ENCODE peak calls at places on chromosome 21, in seven cellular contexts. One of them, this sample, is unnamed. For H3K27me3, the result is how much of the 10 kb centered on the place peaks cover.

GRCh38 chr21:22842875-22843274 is 1844.7 kb downstream of the NCAM2 start:
- DNase-seq in colonic mucosa: no peak
- DNase-seq in left lung: no peak
- DNase-seq in adrenal gland: no peak
- DNase-seq in stomach: no peak
- DNase-seq in tibial artery: no peak
- DNase-seq in esophagus squamous epithelium: no peak
- DNase-seq in this sample: no peak

GRCh38 chr21:45975017-45975595 is 6.5 kb upstream of the COL6A1 start:
- DNase-seq in stomach: peak
- DNase-seq in adrenal gland: no peak
- DNase-seq in tibial artery: peak
- DNase-seq in colonic mucosa: no peak
- DNase-seq in esophagus squamous epithelium: no peak
- DNase-seq in left lung: peak
- DNase-seq in this sample: peak

GRCh38 chr21:15682977-15683376 is 46.8 kb upstream of the USP25 start:
- DNase-seq in esophagus squamous epithelium: no peak
- DNase-seq in adrenal gland: no peak
- DNase-seq in left lung: no peak
- DNase-seq in colonic mucosa: no peak
- DNase-seq in stomach: no peak
- DNase-seq in tibial artery: no peak
- DNase-seq in this sample: no peak

GRCh38 chr21:36250423-36251075 is 69.4 kb upstream of the MORC3 start:
- DNase-seq in stomach: no peak
- DNase-seq in left lung: no peak
- DNase-seq in tibial artery: no peak
- DNase-seq in colonic mucosa: no peak
- DNase-seq in esophagus squamous epithelium: no peak
- DNase-seq in adrenal gland: no peak
- DNase-seq in this sample: peak

GRCh38 chr21:31204801-31205200 is 139.3 kb downstream of the TIAM1 start:
- DNase-seq in esophagus squamous epithelium: no peak
- DNase-seq in adrenal gland: no peak
- DNase-seq in stomach: no peak
- DNase-seq in tibial artery: no peak
- DNase-seq in left lung: no peak
- DNase-seq in colonic mucosa: no peak
- DNase-seq in this sample: no peak

GRCh38 chr21:45973475-45974072 is 8.0 kb upstream of the COL6A1 start:
- DNase-seq in left lung: no peak
- DNase-seq in stomach: peak
- DNase-seq in tibial artery: peak
- DNase-seq in colonic mucosa: peak
- DNase-seq in esophagus squamous epithelium: no peak
- DNase-seq in adrenal gland: peak
- DNase-seq in this sample: peak

GRCh38 chr21:39681845-39682244 is 63.1 kb upstream of the IGSF5 start:
- DNase-seq in colonic mucosa: no peak
- DNase-seq in left lung: no peak
- DNase-seq in adrenal gland: no peak
- DNase-seq in stomach: no peak
- DNase-seq in tibial artery: no peak
- DNase-seq in esophagus squamous epithelium: no peak
- DNase-seq in this sample: no peak

GRCh38 chr21:37658994-37659458 is 257.2 kb downstream of the KCNJ6 start:
- DNase-seq in colonic mucosa: no peak
- DNase-seq in left lung: no peak
- DNase-seq in adrenal gland: peak
- DNase-seq in tibial artery: no peak
- DNase-seq in esophagus squamous epithelium: no peak
- DNase-seq in stomach: no peak
- DNase-seq in this sample: no peak

GRCh38 chr21:34598931-34599400 is 15.9 kb downstream of the RCAN1 start:
- DNase-seq in tibial artery: no peak
- DNase-seq in adrenal gland: no peak
- DNase-seq in stomach: no peak
- DNase-seq in colonic mucosa: no peak
- DNase-seq in left lung: no peak
- DNase-seq in esophagus squamous epithelium: no peak
- DNase-seq in this sample: no peak

GRCh38 chr21:35222541-35222941 is 173.4 kb upstream of the RUNX1 start:
- DNase-seq in left lung: no peak
- DNase-seq in colonic mucosa: no peak
- DNase-seq in stomach: no peak
- DNase-seq in esophagus squamous epithelium: no peak
- DNase-seq in tibial artery: no peak
- DNase-seq in adrenal gland: no peak
- DNase-seq in this sample: no peak

GRCh38 chr21:37915941-37916794 is at the start of gene KCNJ6:
- DNase-seq in tibial artery: no peak
- DNase-seq in colonic mucosa: no peak
- DNase-seq in stomach: peak
- DNase-seq in esophagus squamous epithelium: no peak
- DNase-seq in left lung: no peak
- DNase-seq in adrenal gland: no peak
- DNase-seq in this sample: peak

GRCh38 chr21:10418649-10419048 is 102.7 kb upstream of the TPTE start:
- DNase-seq in left lung: no peak
- DNase-seq in stomach: no peak
- DNase-seq in adrenal gland: no peak
- DNase-seq in tibial artery: peak
- DNase-seq in esophagus squamous epithelium: no peak
- DNase-seq in colonic mucosa: no peak
- DNase-seq in this sample: no peak

GRCh38 chr21:21952566-21952965 is 954.4 kb downstream of the NCAM2 start:
- DNase-seq in colonic mucosa: no peak
- DNase-seq in left lung: no peak
- DNase-seq in adrenal gland: no peak
- DNase-seq in stomach: no peak
- DNase-seq in esophagus squamous epithelium: no peak
- DNase-seq in tibial artery: no peak
- DNase-seq in this sample: no peak

GRCh38 chr21:46088189-46088588 is 9.7 kb upstream of the COL6A2 start:
- DNase-seq in stomach: no peak
- DNase-seq in tibial artery: no peak
- DNase-seq in adrenal gland: no peak
- DNase-seq in esophagus squamous epithelium: no peak
- DNase-seq in colonic mucosa: no peak
- DNase-seq in left lung: no peak
- DNase-seq in this sample: no peak

GRCh38 chr21:46161180-46161799 is 5.9 kb upstream of the FTCD start:
- DNase-seq in left lung: no peak
- DNase-seq in esophagus squamous epithelium: no peak
- DNase-seq in adrenal gland: no peak
- DNase-seq in colonic mucosa: peak
- DNase-seq in stomach: peak
- DNase-seq in tibial artery: peak
- DNase-seq in this sample: peak

GRCh38 chr21:31612889-31613785 is 46.4 kb upstream of the SOD1 start:
- DNase-seq in adrenal gland: no peak
- DNase-seq in stomach: no peak
- DNase-seq in esophagus squamous epithelium: no peak
- DNase-seq in left lung: no peak
- DNase-seq in colonic mucosa: no peak
- DNase-seq in tibial artery: no peak
- DNase-seq in this sample: peak

GRCh38 chr21:36109868-36110267 is 25.0 kb upstream of the CBR3 start:
- DNase-seq in tibial artery: no peak
- DNase-seq in stomach: no peak
- DNase-seq in adrenal gland: no peak
- DNase-seq in left lung: no peak
- DNase-seq in esophagus squamous epithelium: no peak
- DNase-seq in colonic mucosa: no peak
- DNase-seq in this sample: no peak

GRCh38 chr21:40386981-40387380 is 460.0 kb downstream of the DSCAM start:
- DNase-seq in adrenal gland: no peak
- DNase-seq in left lung: no peak
- DNase-seq in tibial artery: no peak
- DNase-seq in colonic mucosa: no peak
- DNase-seq in esophagus squamous epithelium: no peak
- DNase-seq in stomach: no peak
- DNase-seq in this sample: no peak

GRCh38 chr21:36948686-36949085 is 17.8 kb downstream of the HLCS start:
- DNase-seq in colonic mucosa: no peak
- DNase-seq in tibial artery: no peak
- DNase-seq in esophagus squamous epithelium: no peak
- DNase-seq in stomach: no peak
- DNase-seq in adrenal gland: no peak
- DNase-seq in left lung: no peak
- DNase-seq in this sample: no peak

GRCh38 chr21:36710729-36711048 is 11.8 kb downstream of the SIM2 start:
- DNase-seq in left lung: no peak
- DNase-seq in colonic mucosa: no peak
- DNase-seq in esophagus squamous epithelium: no peak
- DNase-seq in stomach: peak
- DNase-seq in adrenal gland: no peak
- DNase-seq in tibial artery: peak
- DNase-seq in this sample: no peak

GRCh38 chr21:39799178-39799577 is 54.2 kb downstream of the IGSF5 start:
- DNase-seq in colonic mucosa: no peak
- DNase-seq in adrenal gland: no peak
- DNase-seq in left lung: no peak
- DNase-seq in tibial artery: no peak
- DNase-seq in esophagus squamous epithelium: no peak
- DNase-seq in stomach: no peak
- DNase-seq in this sample: no peak

GRCh38 chr21:34670220-34670961 is 1.6 kb downstream of the CLIC6 start:
- DNase-seq in tibial artery: no peak
- DNase-seq in adrenal gland: no peak
- DNase-seq in stomach: peak
- DNase-seq in esophagus squamous epithelium: no peak
- DNase-seq in colonic mucosa: peak
- DNase-seq in left lung: peak
- DNase-seq in this sample: no peak

GRCh38 chr21:38177919-38178652 is 78.7 kb upstream of the KCNJ15 start:
- DNase-seq in adrenal gland: no peak
- DNase-seq in stomach: no peak
- DNase-seq in left lung: no peak
- DNase-seq in tibial artery: no peak
- DNase-seq in esophagus squamous epithelium: no peak
- DNase-seq in colonic mucosa: no peak
- DNase-seq in this sample: no peak

GRCh38 chr21:33023574-33024277 is 2.0 kb upstream of the OLIG2 start:
- DNase-seq in left lung: no peak
- DNase-seq in adrenal gland: no peak
- DNase-seq in esophagus squamous epithelium: no peak
- DNase-seq in colonic mucosa: no peak
- DNase-seq in stomach: no peak
- DNase-seq in tibial artery: no peak
- DNase-seq in this sample: no peak

GRCh38 chr21:33021667-33022066 is 4.1 kb upstream of the OLIG2 start:
- DNase-seq in colonic mucosa: no peak
- DNase-seq in stomach: no peak
- DNase-seq in adrenal gland: no peak
- DNase-seq in left lung: no peak
- DNase-seq in tibial artery: no peak
- DNase-seq in esophagus squamous epithelium: no peak
- DNase-seq in this sample: no peak

GRCh38 chr21:33022489-33022827 is 3.3 kb upstream of the OLIG2 start:
- DNase-seq in adrenal gland: no peak
- DNase-seq in tibial artery: no peak
- DNase-seq in left lung: no peak
- DNase-seq in stomach: no peak
- DNase-seq in esophagus squamous epithelium: no peak
- DNase-seq in colonic mucosa: no peak
- DNase-seq in this sample: no peak

GRCh38 chr21:33024278-33025103 is 1.2 kb upstream of the OLIG2 start:
- DNase-seq in adrenal gland: no peak
- DNase-seq in esophagus squamous epithelium: no peak
- DNase-seq in tibial artery: no peak
- DNase-seq in left lung: no peak
- DNase-seq in colonic mucosa: no peak
- DNase-seq in stomach: no peak
- DNase-seq in this sample: no peak

GRCh38 chr21:33022828-33023573 is 2.7 kb upstream of the OLIG2 start:
- DNase-seq in adrenal gland: no peak
- DNase-seq in left lung: no peak
- DNase-seq in colonic mucosa: no peak
- DNase-seq in esophagus squamous epithelium: no peak
- DNase-seq in stomach: no peak
- DNase-seq in tibial artery: no peak
- DNase-seq in this sample: no peak
- H3K27ac ChIP-seq in adrenal gland: no peak
- H3K27ac ChIP-seq in left lung: no peak
- H3K27ac ChIP-seq in colonic mucosa: no peak
- H3K27ac ChIP-seq in esophagus squamous epithelium: no peak
- H3K27ac ChIP-seq in stomach: no peak
- H3K27ac ChIP-seq in tibial artery: no peak
- H3K27ac ChIP-seq in this sample: no peak

GRCh38 chr21:44933938-44934260 is 5.9 kb upstream of the SLX9 start:
- DNase-seq in esophagus squamous epithelium: no peak
- DNase-seq in stomach: no peak
- DNase-seq in tibial artery: no peak
- DNase-seq in colonic mucosa: no peak
- DNase-seq in left lung: no peak
- DNase-seq in adrenal gland: no peak
- DNase-seq in this sample: no peak
- H3K4me3 ChIP-seq in esophagus squamous epithelium: no peak
- H3K4me3 ChIP-seq in stomach: no peak
- H3K4me3 ChIP-seq in tibial artery: no peak
- H3K4me3 ChIP-seq in colonic mucosa: no peak
- H3K4me3 ChIP-seq in left lung: no peak
- H3K4me3 ChIP-seq in adrenal gland: no peak
- H3K4me3 ChIP-seq in this sample: no peak

DNA sequence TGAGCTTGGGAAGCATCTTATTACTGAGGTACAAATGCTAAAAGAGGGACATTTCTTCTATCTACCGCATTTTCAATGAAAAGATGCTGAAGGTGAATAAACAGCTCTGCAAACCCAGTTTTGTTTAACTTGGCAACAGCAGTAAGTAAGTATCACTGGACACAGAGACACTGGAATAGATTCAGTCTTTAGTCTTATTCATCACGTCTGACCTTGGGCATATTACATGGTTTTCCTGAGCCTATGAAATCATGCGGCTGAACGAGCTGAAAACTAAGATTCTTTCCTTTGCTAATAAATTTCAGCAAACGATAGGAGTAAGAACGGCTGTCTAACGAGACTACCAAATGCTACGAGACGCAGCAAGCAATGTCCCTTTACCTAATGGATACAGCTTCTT is 207.4 kb downstream of the GABPA start:
- DNase-seq in tibial artery: no peak
- DNase-seq in adrenal gland: peak
- DNase-seq in stomach: no peak
- DNase-seq in left lung: no peak
- DNase-seq in esophagus squamous epithelium: no peak
- DNase-seq in colonic mucosa: no peak
- DNase-seq in this sample: no peak
- H3K27me3 ChIP-seq in tibial artery: under half
- H3K27me3 ChIP-seq in adrenal gland: under half
- H3K27me3 ChIP-seq in stomach: under half
- H3K27me3 ChIP-seq in left lung: under half
- H3K27me3 ChIP-seq in esophagus squamous epithelium: under half
- H3K27me3 ChIP-seq in colonic mucosa: under half
- H3K27me3 ChIP-seq in this sample: under half

DNA sequence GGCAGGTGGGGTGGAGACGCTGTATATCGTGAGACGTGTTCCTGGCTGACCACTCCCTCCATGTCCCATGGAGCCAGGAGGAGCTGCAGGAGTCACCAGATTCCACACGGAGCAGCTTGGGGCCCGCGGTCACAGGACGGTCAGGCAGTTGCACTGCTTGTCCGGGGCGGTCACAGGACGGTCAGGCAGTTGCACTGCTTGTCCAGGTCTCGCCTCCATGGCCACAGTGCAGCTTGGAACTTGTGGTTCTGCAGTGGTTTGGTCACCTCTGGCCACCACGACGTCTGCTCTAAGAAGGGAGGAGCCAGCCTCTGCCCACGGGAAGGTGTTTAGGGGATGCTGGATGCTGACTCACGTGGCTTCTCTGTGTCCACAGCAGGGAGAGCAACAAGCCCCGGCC is 33.0 kb downstream of the SLX9 start:
- DNase-seq in tibial artery: peak
- DNase-seq in adrenal gland: no peak
- DNase-seq in stomach: no peak
- DNase-seq in colonic mucosa: no peak
- DNase-seq in left lung: no peak
- DNase-seq in esophagus squamous epithelium: no peak
- DNase-seq in this sample: no peak
- H3K27ac ChIP-seq in tibial artery: peak
- H3K27ac ChIP-seq in adrenal gland: no peak
- H3K27ac ChIP-seq in stomach: peak
- H3K27ac ChIP-seq in colonic mucosa: no peak
- H3K27ac ChIP-seq in left lung: no peak
- H3K27ac ChIP-seq in esophagus squamous epithelium: no peak
- H3K27ac ChIP-seq in this sample: no peak